ENCODE peak calls at places on chromosomes 3 and 15, in six cellular contexts. One of them, this sample, is unnamed.

GRCh38 chr15:71385469-71385868 is 270.2 kb downstream of the THSD4 start:
- DNase-seq in IMR-90: no peak
- DNase-seq in RPMI8226: no peak
- DNase-seq in HTR-8/SVneo: no peak
- DNase-seq in right lobe of liver: no peak
- DNase-seq in ovary: no peak
- DNase-seq in this sample: no peak

GRCh38 chr3:136862611-136862951 is 573 bp downstream of the NCK1 start:
- DNase-seq in right lobe of liver: peak; percentile 93
- DNase-seq in RPMI8226: peak; percentile 78
- DNase-seq in HTR-8/SVneo: peak; percentile 56
- DNase-seq in ovary: no peak
- DNase-seq in IMR-90: peak; percentile 57
- DNase-seq in this sample: peak; percentile 86

GRCh38 chr15:35181538-35181937 is 96.4 kb upstream of the NANOGP8 start:
- DNase-seq in RPMI8226: no peak
- DNase-seq in IMR-90: peak; percentile 63
- DNase-seq in right lobe of liver: no peak
- DNase-seq in HTR-8/SVneo: no peak
- DNase-seq in ovary: no peak
- DNase-seq in this sample: no peak

GRCh38 chr3:43203022-43203421 is 83.3 kb upstream of the SNRK start:
- DNase-seq in RPMI8226: no peak
- DNase-seq in right lobe of liver: no peak
- DNase-seq in IMR-90: no peak
- DNase-seq in HTR-8/SVneo: no peak
- DNase-seq in ovary: no peak
- DNase-seq in this sample: no peak

GRCh38 chr3:116148881-116149530 is 296.3 kb downstream of the LSAMP start:
- DNase-seq in right lobe of liver: no peak
- DNase-seq in RPMI8226: no peak
- DNase-seq in HTR-8/SVneo: no peak
- DNase-seq in ovary: no peak
- DNase-seq in IMR-90: peak; percentile 63
- DNase-seq in this sample: no peak

GRCh38 chr15:42155546-42156265 is 730 bp downstream of the PLA2G4F start:
- DNase-seq in IMR-90: no peak
- DNase-seq in right lobe of liver: no peak
- DNase-seq in RPMI8226: no peak
- DNase-seq in ovary: no peak
- DNase-seq in HTR-8/SVneo: no peak
- DNase-seq in this sample: peak; percentile 78

GRCh38 chr15:20357139-20358065 is 184.2 kb downstream of the GOLGA6L6 start:
- DNase-seq in HTR-8/SVneo: no peak
- DNase-seq in IMR-90: no peak
- DNase-seq in right lobe of liver: peak; percentile 62
- DNase-seq in ovary: no peak
- DNase-seq in RPMI8226: peak; percentile 26
- DNase-seq in this sample: peak; percentile 76

GRCh38 chr15:71781179-71781964 is 29.0 kb upstream of the NR2E3 start:
- DNase-seq in right lobe of liver: no peak
- DNase-seq in HTR-8/SVneo: no peak
- DNase-seq in RPMI8226: no peak
- DNase-seq in IMR-90: peak; percentile 79
- DNase-seq in ovary: no peak
- DNase-seq in this sample: no peak

GRCh38 chr3:68334547-68334946 is 597.8 kb downstream of the TAFA4 start:
- DNase-seq in RPMI8226: no peak
- DNase-seq in right lobe of liver: no peak
- DNase-seq in IMR-90: no peak
- DNase-seq in HTR-8/SVneo: no peak
- DNase-seq in ovary: no peak
- DNase-seq in this sample: no peak

GRCh38 chr15:63212050-63212973 is 22.9 kb downstream of the RAB8B start:
- DNase-seq in IMR-90: peak; percentile 87
- DNase-seq in RPMI8226: no peak
- DNase-seq in HTR-8/SVneo: no peak
- DNase-seq in right lobe of liver: no peak
- DNase-seq in ovary: no peak
- DNase-seq in this sample: no peak